ENCODE peak calls at places on chromosomes 4 and X, in five cellular contexts. M is neural crest cell, C is T-helper 22 cell, Z is T-cell, O is HS-5. S is an unnamed sample.

GRCh38 chr4:89753601-89754066 is 83.3 kb downstream of the SNCA start:
- DNase-seq in M (no peak), C (no peak), Z (no peak), O (peak), S (no peak)

GRCh38 chr4:74408639-74409038 is 36.3 kb upstream of the AREG start:
- DNase-seq in M (no peak), C (no peak), Z (no peak), O (no peak), S (no peak)

GRCh38 chrX:10158279-10158939 is 1.6 kb downstream of the CLCN4 start:
- DNase-seq in M (peak), C (no peak), Z (no peak), O (no peak), S (peak)

GRCh38 chrX:154096140-154097002 is 1.1 kb downstream of the MECP2 start:
- DNase-seq in M (no peak), C (no peak), Z (no peak), O (peak), S (no peak)

GRCh38 chr4:102683846-102684581 is 76.8 kb downstream of the MANBA start:
- DNase-seq in M (no peak), C (no peak), Z (no peak), O (no peak), S (no peak)

GRCh38 chr4:152148057-152148456 is 387.2 kb upstream of the GATB start:
- DNase-seq in M (no peak), C (no peak), Z (no peak), O (no peak), S (no peak)

GRCh38 chrX:155027509-155028066 is 944 bp downstream of the FUNDC2 start:
- DNase-seq in M (no peak), C (no peak), Z (no peak), O (peak), S (peak)

GRCh38 chr4:114378306-114378903 is 220.2 kb upstream of the UGT8 start:
- DNase-seq in M (no peak), C (no peak), Z (no peak), O (no peak), S (no peak)

GRCh38 chrX:102599950-102600579 is 750 bp downstream of the ARMCX5 start:
- DNase-seq in M (no peak), C (no peak), Z (no peak), O (no peak), S (peak)

GRCh38 chr4:98566491-98567008 is 91.9 kb downstream of the TSPAN5 start:
- DNase-seq in M (no peak), C (no peak), Z (no peak), O (no peak), S (no peak)

GRCh38 chr4:93139118-93139517 is 689.4 kb upstream of the ATOH1 start:
- DNase-seq in M (no peak), C (no peak), Z (no peak), O (no peak), S (no peak)

GRCh38 chr4:106421441-106422296 is 53.1 kb upstream of the GIMD1 start:
- DNase-seq in M (no peak), C (no peak), Z (no peak), O (no peak), S (no peak)

GRCh38 chr4:130714006-130714405 is 1618.1 kb downstream of the C4orf33 start:
- DNase-seq in M (no peak), C (no peak), Z (no peak), O (no peak), S (no peak)

GRCh38 chr4:139633661-139634060 is 32.0 kb upstream of the MGST2 start:
- DNase-seq in M (no peak), C (no peak), Z (no peak), O (no peak), S (no peak)